ENCODE peak calls at places on chromosomes 5 and 9, in six cellular contexts. M is ACHN, B is germinal center, P is HTR-8/SVneo, Q is adipocyte, Z is mesenteric fat pad. F is an unnamed sample.

GRCh38 chr9:136952354-136952855 is 332 bp downstream of the LCN12 start:
- DNase-seq in M (no peak), B (no peak), P (no peak), Q (no peak), Z (no peak), F (no peak)

GRCh38 chr5:90548069-90548593 is 10.5 kb upstream of the ADGRV1 start:
- DNase-seq in M (no peak), B (no peak), P (peak), Q (no peak), Z (no peak), F (peak)

GRCh38 chr5:160799160-160799559 is 52.9 kb downstream of the ATP10B start:
- DNase-seq in M (no peak), B (no peak), P (no peak), Q (no peak), Z (no peak), F (no peak)

GRCh38 chr5:72951850-72952468 is 3.9 kb upstream of the FCHO2 start:
- DNase-seq in M (peak), B (no peak), P (peak), Q (peak), Z (no peak), F (no peak)

GRCh38 chr9:136019681-136020060 is 58.5 kb upstream of the UBAC1 start:
- DNase-seq in M (no peak), B (no peak), P (no peak), Q (no peak), Z (peak), F (no peak)

GRCh38 chr5:51326844-51327243 is 56.4 kb upstream of the ISL1 start:
- DNase-seq in M (no peak), B (no peak), P (no peak), Q (no peak), Z (no peak), F (no peak)

GRCh38 chr5:324736-325612 is 3.5 kb downstream of the AHRR start:
- DNase-seq in M (no peak), B (no peak), P (no peak), Q (no peak), Z (peak), F (no peak)

GRCh38 chr5:179805529-179806249 is 977 bp downstream of the MGAT4B start:
- DNase-seq in M (no peak), B (peak), P (no peak), Q (peak), Z (no peak), F (no peak)

GRCh38 chr9:136386018-136386417 is 12.5 kb upstream of the CARD9 start:
- DNase-seq in M (no peak), B (no peak), P (no peak), Q (no peak), Z (no peak), F (no peak)

GRCh38 chr5:45696206-45696836 is at the start of gene HCN1:
- DNase-seq in M (peak), B (peak), P (peak), Q (peak), Z (no peak), F (peak)

GRCh38 chr9:21770877-21771560 is 31.4 kb upstream of the MTAP start:
- DNase-seq in M (no peak), B (no peak), P (no peak), Q (peak), Z (no peak), F (no peak)

GRCh38 chr9:4099961-4100360 is 199.9 kb downstream of the GLIS3 start:
- DNase-seq in M (no peak), B (no peak), P (no peak), Q (peak), Z (no peak), F (no peak)

F was measured in kidney epithelial cell.